ENCODE peak calls at places on chromosomes 7 and 10, in five cellular contexts. One of them, this sample, is unnamed.
A peak's percentile ranks its signal among the peaks of the same experiment; 100 is the strongest.

GRCh38 chr7:85480666-85481065 is 293.8 kb upstream of the SEMA3D start:
- DNase-seq in neural crest cell: no peak
- DNase-seq in endothelial cell: no peak
- DNase-seq in stomach: no peak
- DNase-seq in dorsolateral prefrontal cortex: no peak
- DNase-seq in this sample: no peak

GRCh38 chr10:115985696-115986095 is 287.3 kb downstream of the GFRA1 start:
- DNase-seq in neural crest cell: no peak
- DNase-seq in endothelial cell: no peak
- DNase-seq in stomach: no peak
- DNase-seq in dorsolateral prefrontal cortex: no peak
- DNase-seq in this sample: no peak

GRCh38 chr10:12634532-12634931 is 285.2 kb downstream of the CAMK1D start:
- DNase-seq in neural crest cell: no peak
- DNase-seq in endothelial cell: no peak
- DNase-seq in stomach: no peak
- DNase-seq in dorsolateral prefrontal cortex: no peak
- DNase-seq in this sample: no peak

GRCh38 chr10:130300608-130301025 is 164.4 kb downstream of the GLRX3 start:
- DNase-seq in neural crest cell: no peak
- DNase-seq in endothelial cell: no peak
- DNase-seq in stomach: no peak
- DNase-seq in dorsolateral prefrontal cortex: no peak
- DNase-seq in this sample: no peak

GRCh38 chr10:34171957-34172527 is 643.1 kb downstream of the PARD3 start:
- DNase-seq in neural crest cell: no peak
- DNase-seq in endothelial cell: no peak
- DNase-seq in stomach: no peak
- DNase-seq in dorsolateral prefrontal cortex: no peak
- DNase-seq in this sample: no peak

GRCh38 chr7:131067220-131067619 is 260.5 kb upstream of the MKLN1 start:
- DNase-seq in neural crest cell: no peak
- DNase-seq in endothelial cell: no peak
- DNase-seq in stomach: no peak
- DNase-seq in dorsolateral prefrontal cortex: no peak
- DNase-seq in this sample: no peak

GRCh38 chr7:84780158-84781124 is 406.4 kb downstream of the SEMA3D start:
- DNase-seq in neural crest cell: no peak
- DNase-seq in endothelial cell: no peak
- DNase-seq in stomach: no peak
- DNase-seq in dorsolateral prefrontal cortex: no peak
- DNase-seq in this sample: no peak

GRCh38 chr10:8336629-8337331 is 282.3 kb downstream of the GATA3 start:
- DNase-seq in neural crest cell: no peak
- DNase-seq in endothelial cell: no peak
- DNase-seq in stomach: no peak
- DNase-seq in dorsolateral prefrontal cortex: no peak
- DNase-seq in this sample: no peak

GRCh38 chr7:138738551-138739335 is 37.6 kb upstream of the SVOPL start:
- DNase-seq in neural crest cell: peak; percentile 88
- DNase-seq in endothelial cell: peak; percentile 86
- DNase-seq in stomach: peak; percentile 87
- DNase-seq in dorsolateral prefrontal cortex: peak; percentile 86
- DNase-seq in this sample: peak; percentile 79

GRCh38 chr10:118045842-118046490 is 775 bp downstream of the RAB11FIP2 start:
- DNase-seq in neural crest cell: no peak
- DNase-seq in endothelial cell: no peak
- DNase-seq in stomach: peak; percentile 33
- DNase-seq in dorsolateral prefrontal cortex: no peak
- DNase-seq in this sample: no peak
- TF ChIP-seq CTCF in neural crest cell: no peak
- TF ChIP-seq CTCF in endothelial cell: no peak
- TF ChIP-seq CTCF in stomach: no peak
- TF ChIP-seq CTCF in dorsolateral prefrontal cortex: no peak
- TF ChIP-seq CTCF in this sample: no peak

DNA sequence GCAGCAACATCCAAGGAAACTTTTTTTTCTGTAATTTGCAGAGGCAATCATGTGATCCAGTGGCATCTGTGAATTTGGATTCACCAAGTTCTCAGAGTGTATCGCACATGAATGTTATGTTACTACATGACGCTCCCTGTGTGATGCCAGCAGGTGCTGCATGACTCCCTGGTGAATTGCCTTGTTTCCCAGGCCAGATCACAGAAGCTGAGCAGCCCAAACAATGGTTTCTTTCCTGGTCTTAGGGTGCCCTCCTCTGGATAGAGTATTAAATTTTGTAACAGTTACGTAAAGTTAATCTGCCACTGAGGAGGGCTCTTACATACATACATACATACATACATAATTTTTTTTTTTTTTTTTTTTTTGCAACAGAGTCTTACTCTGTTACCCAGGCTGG is 3.6 kb downstream of the ZSCAN21 start:
- DNase-seq in neural crest cell: no peak
- DNase-seq in endothelial cell: peak; percentile 6
- DNase-seq in stomach: peak; percentile 50
- DNase-seq in dorsolateral prefrontal cortex: peak; percentile 56
- DNase-seq in this sample: peak; percentile 62
- TF ChIP-seq CTCF in neural crest cell: peak; percentile 63
- TF ChIP-seq CTCF in endothelial cell: no peak
- TF ChIP-seq CTCF in stomach: peak; percentile 32
- TF ChIP-seq CTCF in dorsolateral prefrontal cortex: peak; percentile 57
- TF ChIP-seq CTCF in this sample: no peak

GRCh38 chr7:96636342-96636865 is 73.2 kb downstream of the SEM1 start:
- DNase-seq in neural crest cell: no peak
- DNase-seq in endothelial cell: no peak
- DNase-seq in stomach: no peak
- DNase-seq in dorsolateral prefrontal cortex: no peak
- DNase-seq in this sample: no peak
- TF ChIP-seq CTCF in neural crest cell: no peak
- TF ChIP-seq CTCF in endothelial cell: no peak
- TF ChIP-seq CTCF in stomach: no peak
- TF ChIP-seq CTCF in dorsolateral prefrontal cortex: no peak
- TF ChIP-seq CTCF in this sample: no peak

DNA sequence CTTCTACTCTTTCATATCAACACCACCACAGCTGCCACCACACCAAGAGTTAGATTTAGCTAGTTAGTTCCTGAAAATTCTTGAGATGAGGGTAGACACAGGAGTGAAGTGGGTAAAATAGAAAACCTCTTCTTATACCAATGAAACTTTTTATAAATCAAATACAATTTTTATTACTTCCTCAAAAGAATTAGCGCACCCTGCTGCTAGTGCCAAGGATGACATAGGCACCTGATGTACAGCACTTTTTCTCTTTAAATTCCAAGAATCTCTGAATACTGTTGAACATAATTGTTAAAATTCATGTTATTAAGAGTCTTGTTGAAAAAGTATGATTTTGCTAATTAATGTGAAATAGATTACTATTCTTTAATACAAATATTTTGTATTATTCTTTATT is 11.4 kb downstream of the ZWINT start:
- DNase-seq in neural crest cell: no peak
- DNase-seq in endothelial cell: no peak
- DNase-seq in stomach: no peak
- DNase-seq in dorsolateral prefrontal cortex: no peak
- DNase-seq in this sample: no peak
- TF ChIP-seq CTCF in neural crest cell: peak; percentile 24
- TF ChIP-seq CTCF in endothelial cell: no peak
- TF ChIP-seq CTCF in stomach: no peak
- TF ChIP-seq CTCF in dorsolateral prefrontal cortex: no peak
- TF ChIP-seq CTCF in this sample: no peak

GRCh38 chr10:128268015-128268722 is 141.9 kb upstream of the MKI67 start:
- DNase-seq in neural crest cell: peak; percentile 84
- DNase-seq in endothelial cell: peak; percentile 79
- DNase-seq in stomach: no peak
- DNase-seq in dorsolateral prefrontal cortex: peak; percentile 53
- DNase-seq in this sample: peak; percentile 62
- TF ChIP-seq CTCF in neural crest cell: peak; percentile 82
- TF ChIP-seq CTCF in endothelial cell: peak; percentile 71
- TF ChIP-seq CTCF in stomach: no peak
- TF ChIP-seq CTCF in dorsolateral prefrontal cortex: peak; percentile 69
- TF ChIP-seq CTCF in this sample: peak; percentile 19

GRCh38 chr10:63497321-63497720 is 23.9 kb upstream of the REEP3 start:
- DNase-seq in neural crest cell: no peak
- DNase-seq in endothelial cell: no peak
- DNase-seq in stomach: no peak
- DNase-seq in dorsolateral prefrontal cortex: no peak
- DNase-seq in this sample: no peak
- TF ChIP-seq CTCF in neural crest cell: no peak
- TF ChIP-seq CTCF in endothelial cell: no peak
- TF ChIP-seq CTCF in stomach: no peak
- TF ChIP-seq CTCF in dorsolateral prefrontal cortex: no peak
- TF ChIP-seq CTCF in this sample: no peak

GRCh38 chr10:132240581-132240980 is 53.8 kb downstream of the DPYSL4 start:
- DNase-seq in neural crest cell: no peak
- DNase-seq in endothelial cell: no peak
- DNase-seq in stomach: no peak
- DNase-seq in dorsolateral prefrontal cortex: no peak
- DNase-seq in this sample: no peak
- TF ChIP-seq CTCF in neural crest cell: no peak
- TF ChIP-seq CTCF in endothelial cell: no peak
- TF ChIP-seq CTCF in stomach: no peak
- TF ChIP-seq CTCF in dorsolateral prefrontal cortex: no peak
- TF ChIP-seq CTCF in this sample: no peak